ENCODE peak calls at places on chromosome 11, in five cellular contexts. One of them, this sample, is unnamed.

GRCh38 chr11:61947486-61948210 is 2.5 kb upstream of the BEST1 start:
- DNase-seq in mesenchymal stem cell: peak
- DNase-seq in HCT116: peak
- DNase-seq in mammary epithelial cell: peak
- DNase-seq in colonic mucosa: peak
- DNase-seq in this sample: peak

GRCh38 chr11:129960216-129961214 is 42.1 kb downstream of the PRDM10 start:
- DNase-seq in colonic mucosa: no peak
- DNase-seq in HCT116: peak
- DNase-seq in mesenchymal stem cell: peak
- DNase-seq in mammary epithelial cell: peak
- DNase-seq in this sample: peak

GRCh38 chr11:130480721-130481140 is 32.3 kb downstream of the ADAMTS15 start:
- DNase-seq in mammary epithelial cell: no peak
- DNase-seq in colonic mucosa: no peak
- DNase-seq in HCT116: no peak
- DNase-seq in mesenchymal stem cell: peak
- DNase-seq in this sample: no peak

GRCh38 chr11:130513132-130513531 is 64.7 kb downstream of the ADAMTS15 start:
- DNase-seq in mammary epithelial cell: no peak
- DNase-seq in HCT116: no peak
- DNase-seq in mesenchymal stem cell: peak
- DNase-seq in colonic mucosa: peak
- DNase-seq in this sample: peak

GRCh38 chr11:117414724-117415123 is 87.1 kb downstream of the CEP164 start:
- DNase-seq in mesenchymal stem cell: no peak
- DNase-seq in mammary epithelial cell: no peak
- DNase-seq in colonic mucosa: no peak
- DNase-seq in HCT116: no peak
- DNase-seq in this sample: no peak

GRCh38 chr11:111452146-111452545 is 60.0 kb downstream of the BTG4 start:
- DNase-seq in mammary epithelial cell: peak
- DNase-seq in mesenchymal stem cell: no peak
- DNase-seq in HCT116: no peak
- DNase-seq in colonic mucosa: no peak
- DNase-seq in this sample: peak

GRCh38 chr11:74013141-74013540 is 4.3 kb upstream of the UCP3 start:
- DNase-seq in colonic mucosa: no peak
- DNase-seq in HCT116: no peak
- DNase-seq in mesenchymal stem cell: no peak
- DNase-seq in mammary epithelial cell: no peak
- DNase-seq in this sample: no peak

GRCh38 chr11:119065369-119065768 is 2.2 kb upstream of the VPS11 start:
- DNase-seq in mesenchymal stem cell: peak
- DNase-seq in mammary epithelial cell: no peak
- DNase-seq in colonic mucosa: no peak
- DNase-seq in HCT116: no peak
- DNase-seq in this sample: peak

GRCh38 chr11:112163875-112164521 is at the start of gene IL18:
- DNase-seq in mammary epithelial cell: no peak
- DNase-seq in mesenchymal stem cell: peak
- DNase-seq in colonic mucosa: peak
- DNase-seq in HCT116: peak
- DNase-seq in this sample: no peak

DNA sequence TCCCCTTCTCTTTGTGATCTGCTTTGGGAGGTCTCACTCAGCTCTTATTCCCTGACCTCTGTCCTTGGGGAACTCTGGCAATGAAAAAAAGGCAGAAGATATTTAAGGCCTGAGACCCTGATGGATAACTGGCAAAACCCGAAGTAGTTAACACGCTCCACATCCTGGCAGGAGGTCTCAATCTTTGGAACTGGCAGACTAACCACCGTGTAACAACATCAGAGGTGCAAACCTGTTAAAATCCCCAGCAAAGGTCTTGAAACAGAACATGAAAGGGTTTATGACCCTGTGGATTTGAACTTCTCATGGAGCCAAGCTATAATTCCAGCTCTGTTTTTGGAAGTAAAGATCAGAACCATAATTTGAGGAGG is 160.3 kb downstream of the DBX1 start:
- DNase-seq in mesenchymal stem cell: no peak
- DNase-seq in colonic mucosa: no peak
- DNase-seq in HCT116: no peak
- DNase-seq in mammary epithelial cell: no peak
- DNase-seq in this sample: no peak
- H3K27ac ChIP-seq in mesenchymal stem cell: no peak
- H3K27ac ChIP-seq in colonic mucosa: no peak
- H3K27ac ChIP-seq in HCT116: no peak
- H3K27ac ChIP-seq in mammary epithelial cell: no peak
- H3K27ac ChIP-seq in this sample: no peak

GRCh38 chr11:17930544-17931144 is 82.2 kb downstream of the SERGEF start:
- DNase-seq in mesenchymal stem cell: no peak
- DNase-seq in mammary epithelial cell: no peak
- DNase-seq in colonic mucosa: no peak
- DNase-seq in HCT116: no peak
- DNase-seq in this sample: no peak
- H3K9ac ChIP-seq in mesenchymal stem cell: no peak
- H3K9ac ChIP-seq in mammary epithelial cell: no peak
- H3K9ac ChIP-seq in colonic mucosa: no peak
- H3K9ac ChIP-seq in HCT116: no peak
- H3K9ac ChIP-seq in this sample: no peak

DNA sequence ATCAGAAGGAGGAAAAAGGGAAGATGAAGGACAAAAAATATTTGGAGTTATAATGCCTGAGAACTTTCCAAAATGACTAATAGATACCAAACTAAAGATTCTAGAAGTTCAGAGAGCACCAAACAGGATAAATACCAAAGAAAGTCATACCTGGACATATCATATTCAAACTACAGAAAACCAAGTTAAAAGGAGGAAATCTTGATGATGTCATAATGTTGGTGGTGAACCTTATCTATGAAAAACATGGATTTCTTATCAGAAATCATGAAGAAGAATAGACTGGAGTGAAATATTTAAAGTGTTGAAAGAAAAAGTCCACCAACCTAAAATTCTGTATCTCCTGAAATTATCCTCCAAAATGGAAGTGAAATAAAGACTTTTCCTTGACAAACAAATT is 389.2 kb downstream of the JRKL start:
- DNase-seq in mammary epithelial cell: no peak
- DNase-seq in colonic mucosa: no peak
- DNase-seq in mesenchymal stem cell: no peak
- DNase-seq in HCT116: no peak
- DNase-seq in this sample: no peak
- H3K27ac ChIP-seq in mammary epithelial cell: no peak
- H3K27ac ChIP-seq in colonic mucosa: no peak
- H3K27ac ChIP-seq in mesenchymal stem cell: no peak
- H3K27ac ChIP-seq in HCT116: no peak
- H3K27ac ChIP-seq in this sample: no peak

GRCh38 chr11:86490582-86490981 is 115.9 kb downstream of the CCDC81 start:
- DNase-seq in mammary epithelial cell: no peak
- DNase-seq in colonic mucosa: no peak
- DNase-seq in mesenchymal stem cell: no peak
- DNase-seq in HCT116: no peak
- DNase-seq in this sample: no peak

GRCh38 chr11:86488553-86488952 is 113.9 kb downstream of the CCDC81 start:
- DNase-seq in colonic mucosa: no peak
- DNase-seq in mammary epithelial cell: no peak
- DNase-seq in mesenchymal stem cell: no peak
- DNase-seq in HCT116: no peak
- DNase-seq in this sample: no peak

GRCh38 chr11:86489442-86489841 is 114.8 kb downstream of the CCDC81 start:
- DNase-seq in colonic mucosa: no peak
- DNase-seq in mesenchymal stem cell: no peak
- DNase-seq in HCT116: no peak
- DNase-seq in mammary epithelial cell: no peak
- DNase-seq in this sample: no peak

GRCh38 chr11:86492370-86493030 is 117.8 kb downstream of the CCDC81 start:
- DNase-seq in HCT116: no peak
- DNase-seq in mesenchymal stem cell: no peak
- DNase-seq in mammary epithelial cell: no peak
- DNase-seq in colonic mucosa: no peak
- DNase-seq in this sample: no peak

GRCh38 chr11:86491048-86491447 is 116.4 kb downstream of the CCDC81 start:
- DNase-seq in colonic mucosa: no peak
- DNase-seq in HCT116: no peak
- DNase-seq in mesenchymal stem cell: no peak
- DNase-seq in mammary epithelial cell: no peak
- DNase-seq in this sample: no peak
- H3K9ac ChIP-seq in colonic mucosa: no peak
- H3K9ac ChIP-seq in HCT116: no peak
- H3K9ac ChIP-seq in mesenchymal stem cell: no peak
- H3K9ac ChIP-seq in mammary epithelial cell: no peak
- H3K9ac ChIP-seq in this sample: no peak

GRCh38 chr11:72641522-72641899 is 32.7 kb downstream of the PDE2A start:
- DNase-seq in HCT116: no peak
- DNase-seq in mesenchymal stem cell: no peak
- DNase-seq in mammary epithelial cell: no peak
- DNase-seq in colonic mucosa: no peak
- DNase-seq in this sample: no peak

GRCh38 chr11:72643547-72643946 is 30.7 kb downstream of the PDE2A start:
- DNase-seq in mesenchymal stem cell: peak
- DNase-seq in HCT116: peak
- DNase-seq in colonic mucosa: no peak
- DNase-seq in mammary epithelial cell: peak
- DNase-seq in this sample: peak

GRCh38 chr11:72639475-72640375 is 34.5 kb downstream of the PDE2A start:
- DNase-seq in colonic mucosa: no peak
- DNase-seq in HCT116: no peak
- DNase-seq in mesenchymal stem cell: no peak
- DNase-seq in mammary epithelial cell: no peak
- DNase-seq in this sample: no peak

GRCh38 chr11:72642815-72643511 is 31.3 kb downstream of the PDE2A start:
- DNase-seq in HCT116: peak
- DNase-seq in mammary epithelial cell: no peak
- DNase-seq in mesenchymal stem cell: peak
- DNase-seq in colonic mucosa: peak
- DNase-seq in this sample: peak

DNA sequence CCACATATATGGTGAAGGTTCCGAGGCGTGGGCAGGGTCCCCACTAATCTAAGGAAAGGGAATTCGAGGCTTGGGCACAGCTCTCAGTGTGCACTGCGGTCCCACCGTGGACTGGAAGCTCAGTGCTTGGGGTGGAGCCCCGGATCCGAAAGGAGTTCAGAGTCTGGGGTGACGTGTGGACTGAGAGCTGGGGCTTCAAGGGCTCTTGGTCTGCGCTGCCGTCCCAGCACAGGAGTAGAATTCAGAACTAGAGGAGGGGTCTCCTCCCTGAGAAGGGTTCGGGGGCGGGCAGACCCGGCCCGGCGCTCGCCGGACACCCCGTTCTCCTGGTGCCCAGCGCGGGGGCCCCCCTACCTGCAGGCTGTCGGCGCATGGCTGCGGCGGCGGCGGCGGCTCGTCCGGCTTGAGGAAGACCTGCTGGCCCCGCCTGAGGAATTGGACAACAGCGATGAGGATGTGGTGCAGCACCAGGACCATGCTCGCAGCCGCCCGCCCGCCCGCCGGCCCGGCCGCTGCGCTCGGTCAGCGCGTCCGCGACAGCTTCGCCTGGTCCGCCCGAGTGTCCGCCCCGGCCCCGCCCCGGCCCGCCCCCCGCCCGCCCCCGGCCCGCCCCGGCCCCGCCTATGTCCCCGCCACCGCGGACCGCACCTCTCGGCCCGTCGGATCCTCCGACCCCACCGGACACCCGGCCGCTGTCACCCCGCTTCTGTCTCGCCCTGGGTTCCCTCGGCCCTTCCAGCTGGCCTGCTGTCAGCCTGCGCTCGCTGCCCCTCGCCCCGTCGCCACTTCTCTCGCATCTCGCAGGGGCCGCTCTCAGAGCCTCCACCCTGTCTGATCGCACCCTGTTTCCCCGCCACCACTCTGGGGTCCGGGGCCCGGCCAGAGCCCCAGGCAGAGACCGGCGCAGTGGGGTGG is 32.1 kb downstream of the PDE2A start:
- DNase-seq in mesenchymal stem cell: peak
- DNase-seq in mammary epithelial cell: peak
- DNase-seq in HCT116: no peak
- DNase-seq in colonic mucosa: peak
- DNase-seq in this sample: peak
- H3K27ac ChIP-seq in mesenchymal stem cell: no peak
- H3K27ac ChIP-seq in mammary epithelial cell: no peak
- H3K27ac ChIP-seq in HCT116: no peak
- H3K27ac ChIP-seq in colonic mucosa: no peak
- H3K27ac ChIP-seq in this sample: no peak

GRCh38 chr11:104053743-104054142 is 17.3 kb downstream of the DDI1 start:
- DNase-seq in mammary epithelial cell: no peak
- DNase-seq in mesenchymal stem cell: no peak
- DNase-seq in colonic mucosa: no peak
- DNase-seq in HCT116: no peak
- DNase-seq in this sample: no peak
- H3K9ac ChIP-seq in mammary epithelial cell: no peak
- H3K9ac ChIP-seq in mesenchymal stem cell: no peak
- H3K9ac ChIP-seq in colonic mucosa: no peak
- H3K9ac ChIP-seq in HCT116: no peak
- H3K9ac ChIP-seq in this sample: no peak

This sample was measured in fibroblast of lung.